ENCODE peak calls at places on chromosomes 2 and 18, in five cellular contexts. X is K562, P is GM12878, N is HepG2, H is A549. R is an unnamed sample.
A peak's percentile ranks its signal among the peaks of the same experiment; 100 is the strongest.

GRCh38 chr2:175203621-175204496 is 22.3 kb upstream of the ATP5MC3 start:
- DNase-seq in X (no peak), P (no peak), N (peak; percentile 50), H (peak; percentile 21), R (peak; percentile 76)

GRCh38 chr2:18516112-18516511 is 44.3 kb downstream of the RDH14 start:
- DNase-seq in X (no peak), P (no peak), N (no peak), H (no peak), R (no peak)

GRCh38 chr2:233832869-233833812 is 21.2 kb downstream of the HJURP start:
- DNase-seq in X (no peak), P (no peak), N (peak; percentile 54), H (peak; percentile 93), R (peak; percentile 80)

GRCh38 chr2:238138331-238139102 is at the start of gene KLHL30:
- DNase-seq in X (no peak), P (no peak), N (no peak), H (no peak), R (no peak)

GRCh38 chr2:106789185-106789584 is 96.8 kb downstream of the ST6GAL2 start:
- DNase-seq in X (peak; percentile 49), P (no peak), N (no peak), H (no peak), R (no peak)

GRCh38 chr18:51149605-51150429 is 47.7 kb downstream of the MEX3C start:
- DNase-seq in X (no peak), P (no peak), N (no peak), H (no peak), R (no peak)

GRCh38 chr2:189798312-189799029 is 14.2 kb downstream of the PMS1 start:
- DNase-seq in X (no peak), P (peak; percentile 25), N (peak; percentile 24), H (no peak), R (no peak)

GRCh38 chr2:46365913-46366674 is 68.9 kb downstream of the EPAS1 start:
- DNase-seq in X (peak; percentile 32), P (no peak), N (no peak), H (peak; percentile 27), R (no peak)

DNA sequence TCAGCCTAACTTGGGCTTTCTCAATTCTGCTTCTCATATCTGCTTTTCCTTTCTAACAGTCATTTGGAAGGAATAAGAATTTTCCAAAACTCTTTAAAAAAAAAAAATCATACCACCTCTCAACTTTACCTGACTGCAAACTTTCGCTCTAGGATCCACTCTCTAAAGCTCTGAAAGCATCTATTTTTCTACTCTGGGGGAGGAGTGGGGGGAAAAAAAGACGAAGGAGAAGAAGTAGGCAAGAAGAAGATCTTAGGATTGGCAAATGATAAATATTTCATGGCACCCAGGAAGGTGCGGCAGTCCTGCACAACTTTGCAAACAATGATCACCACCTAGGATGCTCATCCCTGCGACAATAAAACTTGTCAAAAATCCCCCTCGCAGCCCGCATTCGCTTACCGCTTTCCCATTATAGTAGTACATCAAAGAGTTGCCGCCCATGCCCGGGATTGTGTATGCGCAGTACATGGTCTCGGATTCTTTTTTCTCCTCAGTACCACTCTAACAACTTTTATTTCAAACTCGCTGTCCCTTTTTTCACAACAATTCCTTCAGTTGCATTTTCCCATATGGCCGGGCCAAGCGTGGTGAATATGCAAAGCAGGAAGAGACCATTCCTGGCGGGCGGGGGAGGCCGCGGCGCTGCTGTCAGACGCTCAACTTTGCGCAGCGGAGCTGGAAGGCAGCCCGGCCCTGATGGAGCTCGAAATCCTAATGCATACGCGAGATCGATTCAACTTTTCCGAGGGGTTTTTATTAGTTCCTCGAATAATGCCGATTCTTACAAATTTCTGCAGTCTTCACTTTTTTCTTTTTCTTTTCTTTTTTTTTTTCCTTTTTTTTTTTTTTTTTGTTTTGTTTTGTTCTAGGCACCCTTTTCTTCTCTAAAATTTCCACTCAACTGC is 266.5 kb downstream of the TCF4 start:
- DNase-seq in X (no peak), P (peak; percentile 75), N (no peak), H (peak; percentile 7), R (peak; percentile 90)
- TF ChIP-seq MAX in X (no peak), P (peak; percentile 49), N (no peak), H (no peak), R (peak; percentile 35)

GRCh38 chr2:24048662-24049484 is 668 bp upstream of the FKBP1B start:
- DNase-seq in X (no peak), P (no peak), N (no peak), H (no peak), R (no peak)
- TF ChIP-seq ESRRA in X (no peak), P (no peak), N (no peak), H (no peak), R (no peak)

GRCh38 chr2:134692461-134692860 is 26.3 kb downstream of the TMEM163 start:
- DNase-seq in X (no peak), P (no peak), N (no peak), H (no peak), R (no peak)
- TF ChIP-seq CTCF in X (peak; percentile 33), P (peak; percentile 31), N (peak; percentile 38), H (no peak), R (no peak)

GRCh38 chr2:1060987-1061386 is 110.3 kb downstream of the SNTG2 start:
- DNase-seq in X (no peak), P (no peak), N (no peak), H (no peak), R (no peak)
- TF ChIP-seq MAX in X (no peak), P (no peak), N (no peak), H (no peak), R (no peak)

GRCh38 chr2:16321872-16322271 is 343.8 kb downstream of the CYRIA start:
- DNase-seq in X (no peak), P (no peak), N (no peak), H (no peak), R (no peak)
- TF ChIP-seq ESRRA in X (no peak), P (no peak), N (no peak), H (no peak), R (no peak)

R was measured in WTC11.